ENCODE peak calls at places on chromosomes 1 and 21, in seven cellular contexts. One of them, this sample, is unnamed.

GRCh38 chr1:245894843-245895242 is 612.2 kb downstream of the SMYD3 start:
- DNase-seq in K562: no peak
- DNase-seq in SK-N-SH: no peak
- DNase-seq in HepG2: no peak
- DNase-seq in HCT116: no peak
- DNase-seq in GM12878: peak; percentile 59
- DNase-seq in H1: no peak
- DNase-seq in this sample: no peak

GRCh38 chr1:161702250-161702649 is 4.8 kb upstream of the FCRLA start:
- DNase-seq in GM12878: no peak
- DNase-seq in K562: no peak
- DNase-seq in HCT116: no peak
- DNase-seq in HepG2: peak; percentile 90
- DNase-seq in SK-N-SH: no peak
- DNase-seq in H1: no peak
- DNase-seq in this sample: no peak

GRCh38 chr1:106523448-106523847 is 533.0 kb upstream of the PRMT6 start:
- DNase-seq in HepG2: no peak
- DNase-seq in SK-N-SH: no peak
- DNase-seq in HCT116: no peak
- DNase-seq in H1: no peak
- DNase-seq in K562: no peak
- DNase-seq in GM12878: no peak
- DNase-seq in this sample: no peak

GRCh38 chr1:165507570-165507969 is 36.2 kb upstream of the LRRC52 start:
- DNase-seq in K562: no peak
- DNase-seq in HCT116: no peak
- DNase-seq in H1: no peak
- DNase-seq in GM12878: no peak
- DNase-seq in SK-N-SH: no peak
- DNase-seq in HepG2: no peak
- DNase-seq in this sample: no peak

GRCh38 chr1:25568090-25568833 is 24.9 kb downstream of the LDLRAP1 start:
- DNase-seq in HCT116: peak; percentile 93
- DNase-seq in HepG2: no peak
- DNase-seq in K562: no peak
- DNase-seq in H1: peak; percentile 65
- DNase-seq in SK-N-SH: no peak
- DNase-seq in GM12878: no peak
- DNase-seq in this sample: peak; percentile 68

GRCh38 chr1:63663873-63664272 is 70.7 kb downstream of the PGM1 start:
- DNase-seq in GM12878: no peak
- DNase-seq in HepG2: no peak
- DNase-seq in H1: no peak
- DNase-seq in HCT116: no peak
- DNase-seq in K562: no peak
- DNase-seq in SK-N-SH: no peak
- DNase-seq in this sample: no peak

GRCh38 chr1:185561629-185562028 is 172.6 kb upstream of the HMCN1 start:
- DNase-seq in H1: no peak
- DNase-seq in HepG2: no peak
- DNase-seq in SK-N-SH: no peak
- DNase-seq in K562: no peak
- DNase-seq in HCT116: no peak
- DNase-seq in GM12878: no peak
- DNase-seq in this sample: no peak

GRCh38 chr1:95018602-95019369 is 54.0 kb downstream of the ALG14 start:
- DNase-seq in K562: no peak
- DNase-seq in HepG2: no peak
- DNase-seq in GM12878: no peak
- DNase-seq in HCT116: no peak
- DNase-seq in H1: no peak
- DNase-seq in SK-N-SH: no peak
- DNase-seq in this sample: no peak

GRCh38 chr1:20105856-20106255 is 13.5 kb downstream of the PLA2G2D start:
- DNase-seq in SK-N-SH: no peak
- DNase-seq in GM12878: no peak
- DNase-seq in H1: no peak
- DNase-seq in HepG2: no peak
- DNase-seq in HCT116: no peak
- DNase-seq in K562: peak; percentile 31
- DNase-seq in this sample: no peak

GRCh38 chr1:218494449-218494852 is 149.3 kb downstream of the TGFB2 start:
- DNase-seq in HepG2: no peak
- DNase-seq in SK-N-SH: no peak
- DNase-seq in H1: peak; percentile 54
- DNase-seq in K562: no peak
- DNase-seq in HCT116: no peak
- DNase-seq in GM12878: no peak
- DNase-seq in this sample: no peak

GRCh38 chr1:147078606-147079399 is 93.5 kb downstream of the PRKAB2 start:
- DNase-seq in GM12878: no peak
- DNase-seq in SK-N-SH: no peak
- DNase-seq in K562: no peak
- DNase-seq in HCT116: no peak
- DNase-seq in HepG2: no peak
- DNase-seq in H1: peak; percentile 65
- DNase-seq in this sample: no peak

GRCh38 chr21:44919111-44919912 is 1.4 kb downstream of the ITGB2 start:
- DNase-seq in GM12878: no peak
- DNase-seq in K562: no peak
- DNase-seq in SK-N-SH: no peak
- DNase-seq in HCT116: no peak
- DNase-seq in HepG2: no peak
- DNase-seq in H1: no peak
- DNase-seq in this sample: no peak

GRCh38 chr1:204340137-204340536 is 19.6 kb downstream of the PLEKHA6 start:
- DNase-seq in K562: no peak
- DNase-seq in SK-N-SH: no peak
- DNase-seq in HCT116: no peak
- DNase-seq in HepG2: no peak
- DNase-seq in GM12878: no peak
- DNase-seq in H1: no peak
- DNase-seq in this sample: no peak

GRCh38 chr1:117584181-117584580 is 21.7 kb upstream of the TENT5C start:
- DNase-seq in HCT116: no peak
- DNase-seq in SK-N-SH: no peak
- DNase-seq in K562: no peak
- DNase-seq in HepG2: no peak
- DNase-seq in H1: no peak
- DNase-seq in GM12878: no peak
- DNase-seq in this sample: no peak

GRCh38 chr1:93738075-93738622 is 56.5 kb upstream of the BCAR3 start:
- DNase-seq in HepG2: no peak
- DNase-seq in H1: no peak
- DNase-seq in HCT116: peak; percentile 77
- DNase-seq in SK-N-SH: no peak
- DNase-seq in GM12878: no peak
- DNase-seq in K562: no peak
- DNase-seq in this sample: no peak

GRCh38 chr21:18460979-18461378 is 57.4 kb upstream of the TMPRSS15 start:
- DNase-seq in H1: no peak
- DNase-seq in HCT116: no peak
- DNase-seq in SK-N-SH: no peak
- DNase-seq in K562: no peak
- DNase-seq in GM12878: no peak
- DNase-seq in HepG2: no peak
- DNase-seq in this sample: no peak

GRCh38 chr1:206821493-206821892 is 43.9 kb upstream of the IL20 start:
- DNase-seq in HepG2: no peak
- DNase-seq in SK-N-SH: no peak
- DNase-seq in GM12878: no peak
- DNase-seq in HCT116: no peak
- DNase-seq in H1: no peak
- DNase-seq in K562: no peak
- DNase-seq in this sample: no peak

GRCh38 chr1:186050360-186050759 is 316.2 kb downstream of the HMCN1 start:
- DNase-seq in H1: no peak
- DNase-seq in HCT116: no peak
- DNase-seq in SK-N-SH: no peak
- DNase-seq in GM12878: no peak
- DNase-seq in K562: no peak
- DNase-seq in HepG2: no peak
- DNase-seq in this sample: no peak

GRCh38 chr1:229470406-229471043 is 36.6 kb upstream of the ACTA1 start:
- DNase-seq in SK-N-SH: no peak
- DNase-seq in HepG2: no peak
- DNase-seq in HCT116: no peak
- DNase-seq in GM12878: no peak
- DNase-seq in K562: no peak
- DNase-seq in H1: no peak
- DNase-seq in this sample: no peak

GRCh38 chr21:27369234-27369633 is 402.3 kb upstream of the ADAMTS5 start:
- DNase-seq in K562: no peak
- DNase-seq in SK-N-SH: no peak
- DNase-seq in HepG2: no peak
- DNase-seq in HCT116: no peak
- DNase-seq in H1: no peak
- DNase-seq in GM12878: no peak
- DNase-seq in this sample: no peak

GRCh38 chr1:100785399-100786082 is 66.0 kb downstream of the VCAM1 start:
- DNase-seq in K562: no peak
- DNase-seq in H1: no peak
- DNase-seq in SK-N-SH: no peak
- DNase-seq in HCT116: no peak
- DNase-seq in GM12878: no peak
- DNase-seq in HepG2: no peak
- DNase-seq in this sample: no peak

GRCh38 chr1:45009956-45010854 is 919 bp downstream of the HECTD3 start:
- DNase-seq in GM12878: no peak
- DNase-seq in SK-N-SH: peak; percentile 56
- DNase-seq in HepG2: no peak
- DNase-seq in K562: peak; percentile 48
- DNase-seq in H1: peak; percentile 52
- DNase-seq in HCT116: no peak
- DNase-seq in this sample: peak; percentile 45

GRCh38 chr1:45009296-45009865 is 1.7 kb downstream of the HECTD3 start:
- DNase-seq in SK-N-SH: no peak
- DNase-seq in H1: no peak
- DNase-seq in GM12878: no peak
- DNase-seq in K562: no peak
- DNase-seq in HCT116: no peak
- DNase-seq in HepG2: no peak
- DNase-seq in this sample: no peak

GRCh38 chr1:45007311-45007710 is 3.8 kb downstream of the HECTD3 start:
- DNase-seq in K562: no peak
- DNase-seq in HCT116: no peak
- DNase-seq in HepG2: no peak
- DNase-seq in H1: no peak
- DNase-seq in SK-N-SH: no peak
- DNase-seq in GM12878: no peak
- DNase-seq in this sample: no peak

GRCh38 chr1:45008076-45008475 is 3.0 kb downstream of the HECTD3 start:
- DNase-seq in K562: no peak
- DNase-seq in HepG2: no peak
- DNase-seq in H1: no peak
- DNase-seq in HCT116: no peak
- DNase-seq in SK-N-SH: no peak
- DNase-seq in GM12878: no peak
- DNase-seq in this sample: no peak

GRCh38 chr1:45008516-45008915 is 2.6 kb downstream of the HECTD3 start:
- DNase-seq in HepG2: no peak
- DNase-seq in K562: no peak
- DNase-seq in HCT116: no peak
- DNase-seq in SK-N-SH: no peak
- DNase-seq in GM12878: no peak
- DNase-seq in H1: no peak
- DNase-seq in this sample: no peak
- TF ChIP-seq JUND in HepG2: no peak
- TF ChIP-seq JUND in K562: no peak
- TF ChIP-seq JUND in HCT116: no peak
- TF ChIP-seq JUND in SK-N-SH: no peak
- TF ChIP-seq JUND in GM12878: no peak
- TF ChIP-seq JUND in H1: no peak
- TF ChIP-seq JUND in this sample: no peak

DNA sequence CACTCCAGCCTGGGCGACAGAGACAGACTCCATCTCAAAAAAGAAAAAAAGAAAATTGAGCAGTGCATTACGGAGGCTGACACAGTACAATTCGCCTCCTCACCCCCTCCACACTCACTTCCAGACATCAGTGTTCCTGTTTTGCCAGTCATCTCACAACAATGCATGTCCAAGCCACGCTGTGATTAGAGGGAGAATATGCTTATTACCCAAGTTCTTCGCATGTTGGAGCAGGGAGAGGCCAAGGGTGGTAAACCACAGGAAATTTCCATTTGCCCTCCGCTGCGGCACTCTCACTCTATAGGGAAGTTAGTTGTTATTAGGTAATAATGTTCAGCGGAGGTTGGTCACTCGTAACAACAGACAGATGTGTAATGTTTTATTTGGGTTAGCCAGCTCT is 32.9 kb downstream of the KCNJ15 start:
- DNase-seq in HepG2: no peak
- DNase-seq in HCT116: no peak
- DNase-seq in SK-N-SH: no peak
- DNase-seq in GM12878: no peak
- DNase-seq in K562: no peak
- DNase-seq in H1: no peak
- DNase-seq in this sample: no peak
- TF ChIP-seq JUND in HepG2: no peak
- TF ChIP-seq JUND in HCT116: no peak
- TF ChIP-seq JUND in SK-N-SH: no peak
- TF ChIP-seq JUND in GM12878: no peak
- TF ChIP-seq JUND in K562: no peak
- TF ChIP-seq JUND in H1: no peak
- TF ChIP-seq JUND in this sample: no peak

GRCh38 chr1:30191154-30191702 is 532.2 kb downstream of the MATN1 start:
- DNase-seq in HepG2: no peak
- DNase-seq in SK-N-SH: peak; percentile 34
- DNase-seq in K562: peak; percentile 92
- DNase-seq in GM12878: no peak
- DNase-seq in HCT116: peak; percentile 37
- DNase-seq in H1: peak; percentile 43
- DNase-seq in this sample: no peak
- TF ChIP-seq JUND in HepG2: no peak
- TF ChIP-seq JUND in SK-N-SH: no peak
- TF ChIP-seq JUND in K562: peak; percentile 100
- TF ChIP-seq JUND in GM12878: no peak
- TF ChIP-seq JUND in HCT116: peak; percentile 29
- TF ChIP-seq JUND in H1: no peak
- TF ChIP-seq JUND in this sample: no peak

GRCh38 chr1:193070395-193070753 is 11.0 kb downstream of the RO60 start:
- DNase-seq in SK-N-SH: no peak
- DNase-seq in HepG2: no peak
- DNase-seq in H1: no peak
- DNase-seq in HCT116: no peak
- DNase-seq in GM12878: no peak
- DNase-seq in K562: no peak
- DNase-seq in this sample: no peak

GRCh38 chr1:193069748-193070394 is 10.5 kb downstream of the RO60 start:
- DNase-seq in SK-N-SH: peak; percentile 22
- DNase-seq in K562: peak; percentile 56
- DNase-seq in GM12878: no peak
- DNase-seq in HepG2: no peak
- DNase-seq in HCT116: no peak
- DNase-seq in H1: no peak
- DNase-seq in this sample: peak; percentile 31

GRCh38 chr1:193066606-193067005 is 7.2 kb downstream of the RO60 start:
- DNase-seq in SK-N-SH: no peak
- DNase-seq in HepG2: no peak
- DNase-seq in HCT116: no peak
- DNase-seq in GM12878: no peak
- DNase-seq in K562: no peak
- DNase-seq in H1: no peak
- DNase-seq in this sample: no peak

GRCh38 chr1:193068013-193068412 is 8.6 kb downstream of the RO60 start:
- DNase-seq in K562: no peak
- DNase-seq in GM12878: no peak
- DNase-seq in SK-N-SH: no peak
- DNase-seq in HCT116: no peak
- DNase-seq in H1: no peak
- DNase-seq in HepG2: no peak
- DNase-seq in this sample: no peak

GRCh38 chr1:193070942-193071341 is 11.5 kb downstream of the RO60 start:
- DNase-seq in GM12878: no peak
- DNase-seq in HCT116: no peak
- DNase-seq in SK-N-SH: no peak
- DNase-seq in HepG2: no peak
- DNase-seq in H1: no peak
- DNase-seq in K562: no peak
- DNase-seq in this sample: no peak
- TF ChIP-seq JUND in GM12878: no peak
- TF ChIP-seq JUND in HCT116: no peak
- TF ChIP-seq JUND in SK-N-SH: no peak
- TF ChIP-seq JUND in HepG2: no peak
- TF ChIP-seq JUND in H1: no peak
- TF ChIP-seq JUND in K562: no peak
- TF ChIP-seq JUND in this sample: no peak

This sample was measured in T47D.